ENCODE peak calls at places on chromosomes 11 and 22, in six cellular contexts. Q is GM12865, H is cardiac muscle cell, K is GM23248, J is AG09309, C is IMR-90. O is an unnamed sample.

GRCh38 chr11:11577246-11577855 is 44.5 kb downstream of the GALNT18 start:
- DNase-seq in Q (no peak), H (peak), K (peak), J (no peak), C (peak), O (no peak)

GRCh38 chr11:133240908-133241307 is 291.4 kb downstream of the OPCML start:
- DNase-seq in Q (no peak), H (no peak), K (no peak), J (no peak), C (no peak), O (no peak)

GRCh38 chr11:82942376-82942775 is 40.8 kb downstream of the DDIAS start:
- DNase-seq in Q (no peak), H (no peak), K (no peak), J (no peak), C (no peak), O (no peak)

GRCh38 chr22:43481528-43482309 is 69.9 kb downstream of the MPPED1 start:
- DNase-seq in Q (peak), H (no peak), K (no peak), J (no peak), C (no peak), O (peak)

GRCh38 chr11:119671048-119671447 is 58.0 kb downstream of the NECTIN1 start:
- DNase-seq in Q (no peak), H (peak), K (no peak), J (peak), C (peak), O (no peak)

GRCh38 chr11:119484741-119485605 is 62.0 kb upstream of the THY1 start:
- DNase-seq in Q (peak), H (no peak), K (no peak), J (no peak), C (no peak), O (peak)

GRCh38 chr11:102010776-102011500 is 36.3 kb upstream of the CFAP300 start:
- DNase-seq in Q (no peak), H (peak), K (peak), J (peak), C (peak), O (no peak)

GRCh38 chr11:131663403-131664200 is 293.2 kb downstream of the NTM start:
- DNase-seq in Q (no peak), H (no peak), K (no peak), J (no peak), C (no peak), O (no peak)

GRCh38 chr11:108754901-108755625 is 90.2 kb downstream of the DDX10 start:
- DNase-seq in Q (no peak), H (peak), K (no peak), J (peak), C (no peak), O (no peak)

GRCh38 chr22:45155050-45155840 is 8.5 kb upstream of the NUP50 start:
- DNase-seq in Q (no peak), H (peak), K (peak), J (peak), C (peak), O (no peak)

GRCh38 chr22:27794244-27794643 is 7.3 kb downstream of the MN1 start:
- DNase-seq in Q (no peak), H (no peak), K (no peak), J (no peak), C (no peak), O (no peak)

GRCh38 chr11:115803341-115803740 is 299.1 kb upstream of the CADM1 start:
- DNase-seq in Q (no peak), H (no peak), K (no peak), J (no peak), C (no peak), O (no peak)

GRCh38 chr11:104883342-104883741 is 14.9 kb downstream of the CASP12 start:
- DNase-seq in Q (no peak), H (no peak), K (no peak), J (no peak), C (no peak), O (no peak)

GRCh38 chr11:65917077-65917433 is 1.8 kb downstream of the C11orf68 start:
- DNase-seq in Q (no peak), H (no peak), K (no peak), J (no peak), C (no peak), O (no peak)
- H3K4me3 ChIP-seq in Q (no peak), H (no peak), K (peak), J (peak), C (peak), O (no peak)

GRCh38 chr11:62573006-62573591 is 592 bp downstream of the EEF1G start:
- DNase-seq in Q (peak), H (peak), K (peak), J (no peak), C (no peak), O (no peak)
- H3K4me3 ChIP-seq in Q (peak), H (peak), K (peak), J (peak), C (peak), O (peak)

DNA sequence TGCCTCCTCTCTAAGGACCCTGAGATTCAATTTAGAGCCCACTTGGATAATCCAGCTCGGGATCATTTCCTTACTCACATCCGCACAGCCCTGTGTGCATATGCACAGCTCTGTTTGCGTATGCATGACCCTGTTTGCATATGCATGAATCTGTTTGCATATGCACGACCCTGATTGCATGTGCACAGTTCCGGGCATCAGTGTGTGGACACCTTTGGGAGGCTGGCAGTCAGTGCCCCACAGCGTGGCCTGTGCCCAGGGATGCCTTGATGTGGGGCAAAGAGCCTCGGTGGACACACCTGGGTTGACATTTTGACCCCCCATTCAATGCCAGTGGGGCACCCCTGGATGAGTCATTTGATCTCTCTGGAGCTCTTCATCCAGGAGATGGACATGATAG is 41.1 kb downstream of the MYEOV start:
- DNase-seq in Q (no peak), H (no peak), K (no peak), J (no peak), C (no peak), O (no peak)
- H3K4me3 ChIP-seq in Q (no peak), H (no peak), K (no peak), J (no peak), C (no peak), O (no peak)

DNA sequence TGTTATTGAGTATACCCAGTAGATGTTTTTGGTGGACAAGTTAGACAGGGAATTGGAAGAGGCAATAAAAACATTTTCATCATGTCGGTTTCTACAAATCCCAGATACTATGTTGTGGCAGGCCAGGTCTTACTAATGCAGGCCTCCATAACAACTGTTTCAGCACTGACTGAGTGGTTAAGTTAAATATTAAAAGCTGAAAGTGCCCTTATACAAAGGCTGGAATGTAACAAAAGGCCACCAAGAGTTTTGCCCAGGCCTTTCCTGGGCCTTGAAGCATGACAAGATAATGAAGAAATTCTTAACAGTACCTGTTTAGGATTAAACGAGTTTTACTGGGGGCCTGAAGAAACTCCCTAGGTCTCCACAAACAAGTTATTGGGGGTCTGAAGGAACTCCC is 29.3 kb downstream of the DMC1 start:
- DNase-seq in Q (no peak), H (no peak), K (no peak), J (no peak), C (no peak), O (no peak)
- H3K4me3 ChIP-seq in Q (no peak), H (no peak), K (no peak), J (no peak), C (no peak), O (no peak)

GRCh38 chr22:29720824-29721323 is 1.1 kb downstream of the CABP7 start:
- DNase-seq in Q (no peak), H (no peak), K (no peak), J (no peak), C (no peak), O (no peak)
- H3K4me3 ChIP-seq in Q (no peak), H (no peak), K (no peak), J (no peak), C (no peak), O (no peak)

DNA sequence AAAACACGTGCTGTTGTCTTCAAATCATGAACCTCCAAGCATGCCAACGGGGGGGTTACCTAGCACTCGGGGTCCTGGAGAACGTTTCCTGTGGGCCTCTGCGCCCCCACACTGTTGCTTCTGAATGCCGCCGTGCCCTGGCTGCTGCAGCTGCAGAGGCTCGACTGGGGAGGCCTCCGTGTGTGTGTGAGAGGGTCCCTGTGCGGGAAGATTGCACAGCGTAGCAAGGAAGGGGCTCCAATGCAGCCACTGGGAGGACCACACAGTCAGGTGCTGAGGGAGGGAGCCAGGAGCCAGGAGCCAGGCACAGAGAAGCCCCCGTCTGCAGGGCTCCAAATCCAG is 1322.3 kb downstream of the TBC1D22A start:
- DNase-seq in Q (no peak), H (no peak), K (no peak), J (no peak), C (no peak), O (no peak)
- H3K4me3 ChIP-seq in Q (no peak), H (no peak), K (no peak), J (no peak), C (no peak), O (no peak)

DNA sequence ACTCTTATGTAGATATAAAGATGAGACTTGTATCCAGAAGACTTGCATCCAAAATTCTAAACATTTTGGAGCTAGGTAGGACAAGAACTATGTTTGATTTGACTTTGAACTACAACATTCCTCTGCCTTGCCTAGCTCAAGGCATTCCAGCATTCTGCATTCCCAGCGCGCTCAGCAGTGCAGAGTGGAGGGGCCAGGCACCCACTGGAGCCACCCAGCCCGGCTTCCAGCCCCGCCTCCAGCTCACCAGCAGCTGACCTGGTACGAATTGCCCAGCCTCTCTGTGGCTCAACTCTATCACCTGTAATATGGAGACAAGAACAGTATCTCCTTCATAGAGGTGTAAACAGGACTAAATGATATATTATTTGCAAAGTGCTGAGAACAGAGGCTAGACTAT is 28.8 kb downstream of the PRDM10 start:
- DNase-seq in Q (no peak), H (no peak), K (no peak), J (no peak), C (no peak), O (no peak)
- H3K4me3 ChIP-seq in Q (no peak), H (no peak), K (no peak), J (no peak), C (no peak), O (no peak)

DNA sequence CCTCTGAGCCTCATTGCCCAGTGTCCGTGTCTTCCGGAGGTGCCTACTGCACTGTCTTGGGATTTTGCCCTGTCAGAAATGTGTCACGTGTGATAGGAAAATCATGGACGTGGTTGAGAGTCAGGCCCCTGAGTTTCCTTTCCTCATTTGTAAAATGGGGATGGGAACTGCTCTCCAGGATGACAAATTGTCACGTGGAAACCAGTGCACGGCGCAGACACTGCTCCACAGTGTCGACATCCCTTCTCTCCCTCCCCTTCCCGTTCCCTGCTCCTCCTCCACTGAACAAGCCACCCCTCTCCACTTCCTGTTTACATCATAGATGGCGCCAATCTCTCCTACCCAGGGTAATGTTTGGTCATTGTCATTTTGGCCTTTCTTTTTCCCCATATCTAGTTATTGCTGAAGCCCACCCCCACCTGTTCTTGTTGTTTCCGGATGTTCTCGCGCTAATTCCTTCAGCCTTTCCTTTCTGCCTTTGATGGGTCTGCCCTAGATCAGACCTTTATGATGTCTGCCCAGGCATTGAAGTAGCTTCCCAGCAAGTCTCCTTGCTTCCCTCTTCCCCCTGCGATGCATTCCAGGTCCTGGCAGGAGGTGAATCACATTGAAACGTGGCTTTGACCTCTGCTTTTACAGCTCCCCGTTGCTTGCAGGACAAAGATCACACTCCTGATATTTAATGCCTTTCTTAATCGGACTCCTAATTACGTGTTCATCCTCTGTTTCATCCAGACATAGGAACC is 91.8 kb downstream of the TBC1D22A start:
- DNase-seq in Q (no peak), H (peak), K (no peak), J (no peak), C (peak), O (no peak)
- H3K4me3 ChIP-seq in Q (no peak), H (no peak), K (no peak), J (no peak), C (no peak), O (no peak)

DNA sequence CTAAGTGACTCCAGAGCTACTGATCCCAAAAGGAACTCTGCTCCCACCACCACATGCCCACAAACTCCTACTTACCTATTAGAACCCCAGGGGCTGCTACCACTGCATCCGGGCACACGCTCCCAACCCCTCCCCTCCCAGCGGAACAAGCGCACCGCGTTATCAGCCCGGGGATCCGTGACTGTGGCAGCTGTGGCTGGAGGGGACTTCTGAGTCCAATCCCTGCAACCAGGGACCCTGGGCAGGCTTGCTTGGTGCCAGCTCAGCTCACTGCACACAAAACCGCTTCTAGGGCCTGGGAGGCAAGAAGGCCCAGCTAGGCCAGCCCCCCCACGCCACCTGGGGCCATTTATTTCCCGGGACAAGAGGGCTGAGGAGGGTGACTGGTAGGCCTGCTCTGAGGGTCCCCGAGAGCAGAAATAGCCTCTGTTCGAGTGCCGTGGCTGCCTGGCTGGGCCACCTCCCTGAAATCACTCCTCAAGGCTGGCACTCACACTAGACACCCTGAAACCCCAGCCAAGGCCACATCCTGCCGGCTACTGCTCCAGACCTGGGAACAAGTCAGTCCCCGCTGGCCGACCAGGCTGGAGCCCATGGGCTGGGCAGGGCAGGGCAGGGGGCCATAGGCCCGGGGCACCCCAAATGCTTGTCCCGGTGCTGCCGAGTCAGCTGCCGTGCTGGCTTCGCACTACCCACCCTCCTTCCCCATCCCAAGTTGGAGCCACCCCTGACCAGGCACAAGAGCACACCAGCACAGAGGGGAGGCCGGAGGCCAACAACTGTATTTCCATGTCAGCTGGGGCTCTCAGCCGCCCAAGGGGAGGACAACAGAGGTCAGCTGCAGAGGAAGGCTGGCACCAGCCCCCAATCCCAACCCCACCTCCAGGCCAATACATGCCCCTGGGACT is 1.9 kb upstream of the IFITM10 start:
- DNase-seq in Q (no peak), H (no peak), K (no peak), J (no peak), C (no peak), O (no peak)
- H3K4me3 ChIP-seq in Q (no peak), H (no peak), K (no peak), J (no peak), C (no peak), O (no peak)

GRCh38 chr11:3380706-3381570 is 2.0 kb upstream of the ZNF195 start:
- DNase-seq in Q (no peak), H (peak), K (peak), J (no peak), C (no peak), O (no peak)
- H3K4me3 ChIP-seq in Q (no peak), H (peak), K (peak), J (no peak), C (no peak), O (no peak)